ENCODE peak calls at places on chromosomes 1 and 21, in four cellular contexts. H, N, Y and B are unnamed samples.

GRCh38 chr1:152168535-152168868 is 9.5 kb upstream of the RPTN start:
- DNase-seq in H (no peak), Y (no peak), N (no peak), B (no peak)

GRCh38 chr1:17874665-17875064 is 119.5 kb downstream of the ACTL8 start:
- DNase-seq in H (no peak), Y (no peak), N (no peak), B (no peak)

GRCh38 chr21:37164742-37165141 is 91.7 kb downstream of the TTC3 start:
- DNase-seq in Y (no peak), H (no peak), N (no peak), B (no peak)

GRCh38 chr21:17610862-17611261 is 1.8 kb downstream of the BTG3 start:
- DNase-seq in Y (no peak), H (no peak), N (no peak), B (no peak)

GRCh38 chr1:101004666-101005065 is 20.9 kb downstream of the DPH5 start:
- DNase-seq in Y (no peak), N (no peak), H (no peak), B (no peak)

GRCh38 chr1:89939693-89940438 is 55.0 kb upstream of the ZNF326 start:
- DNase-seq in H (no peak), Y (no peak), N (no peak), B (no peak)

GRCh38 chr1:225424562-225425210 is 3.2 kb downstream of the LBR start:
- DNase-seq in N (no peak), Y (no peak), H (no peak), B (no peak)

GRCh38 chr1:65434760-65435159 is 14.3 kb downstream of the LEPR start:
- DNase-seq in Y (no peak), N (no peak), H (no peak), B (no peak)

GRCh38 chr21:37195078-37195477 is 72.1 kb downstream of the VPS26C start:
- DNase-seq in H (no peak), N (no peak), Y (no peak), B (no peak)

GRCh38 chr1:27109103-27109822 is 45.7 kb downstream of the SLC9A1 start:
- DNase-seq in Y (no peak), H (no peak), N (no peak), B (no peak)

GRCh38 chr1:172146149-172146850 is 274.2 kb upstream of the C1orf105 start:
- DNase-seq in H (no peak), N (no peak), Y (no peak), B (no peak)

GRCh38 chr1:198713081-198713480 is 74.2 kb downstream of the PTPRC start:
- DNase-seq in Y (no peak), N (no peak), H (no peak), B (no peak)

GRCh38 chr1:211192227-211192626 is 58.3 kb upstream of the KCNH1 start:
- DNase-seq in H (no peak), N (no peak), Y (no peak), B (no peak)
- TF ChIP-seq CTCF in H (no peak), N (no peak), Y (no peak), B (no peak)

GRCh38 chr1:42480921-42481320 is 17.8 kb downstream of the CCDC30 start:
- DNase-seq in Y (no peak), N (no peak), H (no peak), B (no peak)

GRCh38 chr1:42482635-42483153 is 19.6 kb downstream of the CCDC30 start:
- DNase-seq in Y (no peak), H (no peak), N (no peak), B (no peak)

GRCh38 chr1:42476605-42477004 is 13.5 kb downstream of the CCDC30 start:
- DNase-seq in H (no peak), Y (no peak), N (no peak), B (no peak)

GRCh38 chr1:42477775-42478174 is 14.7 kb downstream of the CCDC30 start:
- DNase-seq in N (no peak), Y (no peak), H (no peak), B (no peak)

DNA sequence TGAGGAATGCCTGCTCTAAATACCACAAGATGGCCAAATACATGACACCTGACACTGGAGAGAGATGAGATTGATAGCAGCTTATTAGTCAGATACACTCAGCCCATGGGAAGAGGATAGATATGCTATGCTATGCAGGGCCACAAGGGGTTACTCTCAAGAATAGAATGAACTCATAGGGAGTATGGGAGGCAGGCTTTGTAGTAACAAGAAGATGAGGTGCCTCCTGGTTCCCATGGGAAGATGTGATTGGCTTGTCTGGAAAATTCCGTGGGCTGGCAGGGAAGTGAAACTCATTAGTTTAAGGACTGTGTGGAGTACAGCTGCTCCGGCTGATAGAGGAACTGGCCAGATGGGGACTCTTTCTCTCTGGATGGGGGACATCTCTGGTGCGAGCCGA is 16.5 kb downstream of the CCDC30 start:
- DNase-seq in H (no peak), Y (no peak), N (no peak), B (no peak)
- TF ChIP-seq CTCF in H (no peak), Y (no peak), N (no peak), B (no peak)

GRCh38 chr1:14608308-14608707 is 9.8 kb downstream of the KAZN start:
- DNase-seq in Y (no peak), H (no peak), N (no peak), B (no peak)
- TF ChIP-seq CTCF in Y (no peak), H (no peak), N (no peak), B (peak; percentile 68)

GRCh38 chr1:223133824-223134435 is 9.1 kb downstream of the TLR5 start:
- DNase-seq in Y (peak; percentile 92), H (peak; percentile 91), N (peak; percentile 90), B (peak; percentile 91)
- TF ChIP-seq CTCF in Y (peak; percentile 99), H (peak; percentile 89), N (peak; percentile 96), B (peak; percentile 90)

GRCh38 chr1:154276797-154277196 is 4.4 kb downstream of the HAX1 start:
- DNase-seq in N (no peak), Y (no peak), H (no peak), B (no peak)
- TF ChIP-seq CTCF in N (peak; percentile 20), Y (no peak), H (peak; percentile 7), B (no peak)

GRCh38 chr1:153958111-153958960 is at the start of gene CRTC2:
- DNase-seq in N (peak; percentile 98), Y (peak; percentile 99), H (peak; percentile 99), B (peak; percentile 93)
- TF ChIP-seq CTCF in N (peak; percentile 11), Y (no peak), H (no peak), B (no peak)

GRCh38 chr1:20240012-20240411 is 50.7 kb upstream of the VWA5B1 start:
- DNase-seq in H (no peak), Y (no peak), N (no peak), B (no peak)

GRCh38 chr1:20237646-20238045 is 51.3 kb upstream of the PLA2G2C start:
- DNase-seq in Y (no peak), N (no peak), H (no peak), B (no peak)

DNA sequence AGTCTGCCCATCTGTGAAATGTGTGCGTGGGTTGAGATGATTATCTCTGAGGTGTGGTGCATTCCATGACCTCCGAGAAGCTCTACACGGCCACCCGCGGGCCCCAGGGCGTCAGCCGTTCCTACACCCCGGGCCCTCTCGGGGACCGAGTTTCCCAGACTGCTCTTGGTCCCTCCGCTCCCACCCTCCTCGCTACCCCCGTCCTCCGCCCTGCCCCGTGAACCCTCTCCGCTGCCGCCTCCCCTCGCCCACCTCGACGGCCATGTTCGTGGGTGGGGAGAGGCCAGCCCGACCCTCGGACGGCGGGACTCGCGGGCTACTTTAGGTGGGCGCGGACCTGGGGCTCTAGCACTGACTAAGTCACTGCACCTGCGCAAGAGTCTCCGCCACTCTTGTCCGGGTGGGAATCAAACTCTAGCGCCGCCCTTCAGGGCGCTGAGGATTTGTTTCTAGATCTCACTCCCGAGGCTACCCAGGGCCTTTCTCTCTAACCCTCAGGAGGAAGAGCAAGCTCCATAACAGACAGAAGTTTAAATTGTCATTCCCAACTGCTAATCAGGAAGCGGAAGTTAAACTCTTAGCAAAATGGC is 47.7 kb upstream of the VWA5B1 start:
- DNase-seq in N (no peak), Y (no peak), H (no peak), B (no peak)
- TF ChIP-seq CTCF in N (no peak), Y (no peak), H (no peak), B (no peak)

GRCh38 chr21:20572582-20572981 is 425.6 kb upstream of the NCAM2 start:
- DNase-seq in H (no peak), Y (no peak), N (no peak), B (no peak)

DNA sequence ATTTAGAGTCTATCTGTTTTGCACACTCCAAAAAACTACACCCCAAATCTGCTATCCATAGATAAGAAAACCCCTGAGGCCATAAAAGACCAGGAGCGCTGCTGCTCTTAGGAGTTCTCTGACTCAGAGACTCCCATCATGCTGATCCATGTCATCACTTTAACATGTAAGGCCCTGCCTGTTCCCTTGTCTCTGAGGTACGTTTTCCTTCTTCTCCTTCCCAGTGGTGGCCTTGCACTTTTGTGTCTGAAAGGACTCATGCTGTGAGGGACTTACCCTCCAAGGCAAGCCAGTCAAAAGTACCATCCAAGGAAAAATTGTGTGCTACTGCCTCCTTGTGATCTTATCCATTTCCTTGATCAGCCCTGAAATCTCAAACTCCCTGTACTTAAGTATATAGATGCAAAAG is 427.4 kb upstream of the NCAM2 start:
- DNase-seq in H (no peak), Y (no peak), N (no peak), B (no peak)
- TF ChIP-seq CTCF in H (no peak), Y (no peak), N (no peak), B (no peak)

GRCh38 chr1:200837931-200838571 is 34.7 kb upstream of the GPR25 start:
- DNase-seq in H (no peak), N (peak; percentile 15), Y (no peak), B (no peak)
- TF ChIP-seq CTCF in H (peak; percentile 51), N (peak; percentile 5), Y (peak; percentile 51), B (peak; percentile 65)

DNA sequence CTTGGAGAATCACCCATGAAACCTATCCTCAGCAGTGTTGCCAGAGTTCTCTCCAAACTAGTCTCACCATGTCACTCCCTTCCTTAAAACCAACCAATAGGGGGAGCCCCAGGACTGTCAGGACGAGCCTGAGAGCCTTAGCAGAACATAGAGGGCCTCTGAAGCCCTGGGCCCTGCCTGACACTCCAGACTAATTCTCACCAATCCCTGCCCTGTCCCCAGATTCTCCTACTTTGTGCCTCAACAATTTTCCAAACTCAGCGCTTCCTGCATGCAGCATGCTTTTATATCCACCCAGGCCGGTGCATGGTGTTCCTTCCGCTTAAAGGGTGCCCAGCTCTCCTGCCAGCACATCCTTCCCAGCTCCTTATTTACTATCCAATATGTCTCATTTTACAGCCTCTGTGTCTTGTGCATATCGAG is 42.7 kb downstream of the HSD3B1 start:
- DNase-seq in Y (peak; percentile 56), N (peak; percentile 20), H (no peak), B (no peak)
- TF ChIP-seq CTCF in Y (peak; percentile 52), N (peak; percentile 53), H (peak; percentile 25), B (peak; percentile 40)